ENCODE peak calls at places on chromosomes 12 and 14, in seven cellular contexts. L is astrocyte; B is stimulated activated CD8-positive, alpha-beta memory T cell treated with anti-CD3 and anti-CD28 coated beads, Interleukin-7, amount 100 ng/mL, for 1 hour; M is HEK293T; G is Ammon's horn; E is HT-29; Y is AG04450. F is an unnamed sample.

GRCh38 chr12:105679982-105680381 is 349.5 kb downstream of the C12orf75 start:
- DNase-seq in L (no peak), B (no peak), M (no peak), G (no peak), E (no peak), Y (no peak), F (no peak)

GRCh38 chr14:54818201-54819133 is 84.2 kb downstream of the GCH1 start:
- DNase-seq in L (peak), B (no peak), M (peak), G (peak), E (peak), Y (no peak), F (peak)

GRCh38 chr14:93903342-93904184 is 23.6 kb upstream of the FAM181A start:
- DNase-seq in L (no peak), B (no peak), M (peak), G (no peak), E (peak), Y (no peak), F (no peak)

GRCh38 chr14:90626550-90626949 is 189.7 kb downstream of the TTC7B start:
- DNase-seq in L (no peak), B (no peak), M (no peak), G (no peak), E (no peak), Y (no peak), F (peak)

GRCh38 chr14:68792022-68792829 is 641 bp downstream of the ZFP36L1 start:
- DNase-seq in L (no peak), B (no peak), M (no peak), G (no peak), E (peak), Y (no peak), F (no peak)

GRCh38 chr12:48917857-48918537 is 7.3 kb downstream of the FKBP11 start:
- DNase-seq in L (no peak), B (no peak), M (no peak), G (no peak), E (no peak), Y (no peak), F (no peak)

GRCh38 chr12:92444763-92445162 is 258.0 kb upstream of the PLEKHG7 start:
- DNase-seq in L (no peak), B (no peak), M (no peak), G (peak), E (no peak), Y (no peak), F (no peak)

GRCh38 chr14:61326847-61327246 is 5.5 kb downstream of the PRKCH start:
- DNase-seq in L (no peak), B (no peak), M (no peak), G (peak), E (peak), Y (no peak), F (no peak)

GRCh38 chr12:29676676-29677075 is 107.1 kb downstream of the TMTC1 start:
- DNase-seq in L (no peak), B (no peak), M (no peak), G (no peak), E (no peak), Y (no peak), F (no peak)

GRCh38 chr12:26113853-26114719 is 10.8 kb downstream of the BHLHE41 start:
- DNase-seq in L (peak), B (peak), M (peak), G (peak), E (peak), Y (peak), F (peak)

GRCh38 chr12:75438052-75438754 is 42.4 kb upstream of the GLIPR1 start:
- DNase-seq in L (no peak), B (no peak), M (no peak), G (no peak), E (no peak), Y (no peak), F (no peak)

GRCh38 chr12:87025976-87026375 is 769.8 kb upstream of the MGAT4C start:
- DNase-seq in L (peak), B (no peak), M (no peak), G (no peak), E (no peak), Y (no peak), F (peak)

GRCh38 chr12:15824516-15824915 is 35.3 kb upstream of the EPS8 start:
- DNase-seq in L (no peak), B (no peak), M (no peak), G (no peak), E (no peak), Y (no peak), F (no peak)

GRCh38 chr14:57512221-57512620 is 18.6 kb upstream of the CCDC198 start:
- DNase-seq in L (no peak), B (no peak), M (peak), G (no peak), E (no peak), Y (no peak), F (no peak)

GRCh38 chr12:64893961-64894360 is 69.5 kb downstream of the TBC1D30 start:
- DNase-seq in L (peak), B (no peak), M (no peak), G (no peak), E (no peak), Y (peak), F (peak)

GRCh38 chr12:123799227-123799626 is 37.1 kb downstream of the DNAH10 start:
- DNase-seq in L (no peak), B (no peak), M (no peak), G (no peak), E (no peak), Y (no peak), F (no peak)

GRCh38 chr14:57247283-57247682 is 21.4 kb downstream of the EXOC5 start:
- DNase-seq in L (no peak), B (no peak), M (no peak), G (no peak), E (no peak), Y (no peak), F (peak)

GRCh38 chr14:68685419-68686211 is 107.3 kb downstream of the ZFP36L1 start:
- DNase-seq in L (peak), B (peak), M (no peak), G (no peak), E (peak), Y (no peak), F (peak)

GRCh38 chr14:48973136-48973535 is 613.0 kb downstream of the RPS29 start:
- DNase-seq in L (peak), B (no peak), M (no peak), G (no peak), E (no peak), Y (no peak), F (peak)

GRCh38 chr12:3658327-3659163 is 94.4 kb downstream of the CRACR2A start:
- DNase-seq in L (no peak), B (no peak), M (no peak), G (no peak), E (peak), Y (no peak), F (no peak)

GRCh38 chr14:104399432-104400155 is 180.0 kb upstream of the C14orf180 start:
- DNase-seq in L (no peak), B (no peak), M (no peak), G (no peak), E (no peak), Y (no peak), F (no peak)

GRCh38 chr12:132373967-132374820 is 44.8 kb upstream of the GALNT9 start:
- DNase-seq in L (no peak), B (no peak), M (no peak), G (no peak), E (no peak), Y (no peak), F (no peak)

GRCh38 chr12:92218394-92219077 is 72.9 kb upstream of the BTG1 start:
- DNase-seq in L (no peak), B (no peak), M (no peak), G (no peak), E (no peak), Y (no peak), F (no peak)

GRCh38 chr14:85516239-85517112 is 13.5 kb upstream of the FLRT2 start:
- DNase-seq in L (peak), B (no peak), M (no peak), G (no peak), E (no peak), Y (no peak), F (peak)

GRCh38 chr14:102759416-102759815 is 17.8 kb upstream of the TRAF3 start:
- DNase-seq in L (no peak), B (no peak), M (no peak), G (no peak), E (no peak), Y (no peak), F (no peak)

GRCh38 chr12:49703647-49704137 is 3.5 kb downstream of the FMNL3 start:
- DNase-seq in L (peak), B (no peak), M (no peak), G (no peak), E (no peak), Y (peak), F (peak)

GRCh38 chr12:66066071-66066928 is 64.2 kb downstream of the LLPH start:
- DNase-seq in L (peak), B (no peak), M (peak), G (no peak), E (peak), Y (peak), F (peak)

GRCh38 chr12:58378038-58378437 is 436.7 kb downstream of the ATP23 start:
- DNase-seq in L (peak), B (no peak), M (no peak), G (no peak), E (no peak), Y (no peak), F (peak)

GRCh38 chr12:101697930-101698781 is 716 bp downstream of the CHPT1 start:
- DNase-seq in L (peak), B (no peak), M (peak), G (peak), E (peak), Y (no peak), F (peak)